ENCODE peak calls at places on chromosomes 1 and 21, in four cellular contexts. P, F, I and V are unnamed samples. For H3K4me1, the result is how much of the 10 kb centered on the place peaks cover.

GRCh38 chr1:36847761-36848160 is 186.6 kb downstream of the GRIK3 start:
- DNase-seq in P (no peak), F (no peak), I (no peak), V (no peak)

GRCh38 chr1:165075725-165076370 is 280.7 kb downstream of the LMX1A start:
- DNase-seq in P (peak), F (no peak), I (peak), V (no peak)

GRCh38 chr1:119611701-119612113 is 36.4 kb downstream of the ZNF697 start:
- DNase-seq in P (peak), F (peak), I (peak), V (peak)

GRCh38 chr1:38744452-38745350 is 114.9 kb downstream of the RRAGC start:
- DNase-seq in P (no peak), F (no peak), I (no peak), V (no peak)

GRCh38 chr21:26715878-26716506 is 129.2 kb downstream of the ADAMTS1 start:
- DNase-seq in P (peak), F (no peak), I (peak), V (no peak)

GRCh38 chr1:47690341-47691244 is 252.7 kb downstream of the FOXD2 start:
- DNase-seq in P (no peak), F (peak), I (no peak), V (no peak)

GRCh38 chr1:231781887-231782286 is 155.3 kb downstream of the DISC1 start:
- DNase-seq in P (no peak), F (no peak), I (no peak), V (no peak)

GRCh38 chr21:42059141-42059540 is 12.0 kb upstream of the UMODL1 start:
- DNase-seq in P (no peak), F (no peak), I (no peak), V (no peak)

DNA sequence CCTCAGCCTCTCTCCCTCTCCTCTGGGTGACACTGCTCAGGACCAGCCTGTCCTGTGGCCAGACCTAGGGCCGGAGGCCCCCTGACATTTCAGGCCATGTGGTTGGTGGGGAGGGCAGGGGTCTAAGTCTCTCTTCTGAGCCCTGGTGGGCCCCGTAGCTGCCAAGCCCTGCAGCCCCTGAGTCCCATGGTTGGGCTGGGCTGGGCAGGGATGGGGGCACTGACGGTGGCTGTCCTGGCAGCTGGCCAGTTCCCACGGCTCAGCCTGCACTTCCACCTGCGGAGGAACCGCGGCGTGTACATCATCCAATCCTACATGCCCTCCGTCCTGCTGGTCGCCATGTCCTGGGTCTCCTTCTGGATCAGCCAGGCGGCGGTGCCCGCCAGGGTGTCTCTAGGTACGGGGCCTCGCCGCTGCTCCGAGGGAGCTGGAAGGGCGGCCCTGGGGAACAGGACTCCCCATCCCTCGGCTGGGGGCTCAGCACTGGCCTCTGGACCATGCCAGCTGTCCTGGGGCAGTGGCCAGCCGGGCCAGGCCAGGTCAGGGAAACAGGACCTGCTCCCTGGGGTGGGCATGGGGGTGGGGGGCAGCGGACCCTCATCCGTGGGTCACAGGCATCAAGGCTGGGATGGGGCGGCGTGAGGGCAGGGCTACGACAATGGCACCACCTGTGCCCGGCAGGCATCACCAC is 9.9 kb downstream of the GABRD start:
- DNase-seq in P (no peak), F (no peak), I (no peak), V (no peak)
- H3K4me1 ChIP-seq in P (under half), F (under half), I (under half), V (under half)

GRCh38 chr1:109556563-109556962 is 8.1 kb downstream of the GNAI3 start:
- DNase-seq in P (no peak), F (no peak), I (no peak), V (no peak)

GRCh38 chr1:109559995-109560394 is 11.6 kb downstream of the GNAI3 start:
- DNase-seq in P (no peak), F (no peak), I (no peak), V (no peak)

GRCh38 chr1:109557520-109557919 is 9.1 kb downstream of the GNAI3 start:
- DNase-seq in P (no peak), F (no peak), I (no peak), V (no peak)
- H3K4me1 ChIP-seq in P (under half), F (under half), I (under half), V (under half)

GRCh38 chr1:183870351-183871077 is 65.6 kb downstream of the RGL1 start:
- DNase-seq in P (peak), F (peak), I (no peak), V (peak)

GRCh38 chr1:183872406-183872805 is 67.5 kb downstream of the RGL1 start:
- DNase-seq in P (no peak), F (no peak), I (no peak), V (no peak)

GRCh38 chr1:183869671-183870070 is 64.8 kb downstream of the RGL1 start:
- DNase-seq in P (no peak), F (no peak), I (no peak), V (no peak)

GRCh38 chr1:183871142-183871541 is 66.2 kb downstream of the RGL1 start:
- DNase-seq in P (no peak), F (no peak), I (no peak), V (no peak)

GRCh38 chr1:183871568-183871967 is 66.6 kb downstream of the RGL1 start:
- DNase-seq in P (no peak), F (no peak), I (no peak), V (no peak)
- H3K4me1 ChIP-seq in P (under half), F (under half), I (under half), V (under half)

GRCh38 chr1:181075727-181076350 is 12.7 kb upstream of the IER5 start:
- DNase-seq in P (no peak), F (no peak), I (no peak), V (no peak)
- H3K4me1 ChIP-seq in P (under half), F (under half), I (under half), V (under half)

GRCh38 chr21:45324430-45325205 is 36.9 kb upstream of the POFUT2 start:
- DNase-seq in P (peak), F (peak), I (no peak), V (peak)
- H3K4me1 ChIP-seq in P (half or more), F (under half), I (under half), V (under half)